ENCODE peak calls at places on chromosome 1, in five cellular contexts. One of them, this sample, is unnamed. For H3K36me3, the result is how much of the 10 kb centered on the place peaks cover.

GRCh38 chr1:177927021-177927596 is 42.7 kb downstream of the SEC16B start:
- DNase-seq in small intestine: no peak
- DNase-seq in H7: no peak
- DNase-seq in tibial artery: no peak
- DNase-seq in breast epithelium: no peak
- DNase-seq in this sample: no peak

GRCh38 chr1:107817909-107818308 is 147.1 kb downstream of the VAV3 start:
- DNase-seq in small intestine: no peak
- DNase-seq in tibial artery: no peak
- DNase-seq in H7: no peak
- DNase-seq in breast epithelium: no peak
- DNase-seq in this sample: no peak

GRCh38 chr1:220680085-220680687 is 10.0 kb upstream of the C1orf115 start:
- DNase-seq in small intestine: peak
- DNase-seq in breast epithelium: no peak
- DNase-seq in tibial artery: no peak
- DNase-seq in H7: peak
- DNase-seq in this sample: no peak

GRCh38 chr1:212179394-212180076 is 105.7 kb upstream of the PPP2R5A start:
- DNase-seq in breast epithelium: no peak
- DNase-seq in small intestine: no peak
- DNase-seq in tibial artery: no peak
- DNase-seq in H7: no peak
- DNase-seq in this sample: no peak

GRCh38 chr1:181981821-181982220 is 79.7 kb downstream of the ZNF648 start:
- DNase-seq in tibial artery: no peak
- DNase-seq in H7: no peak
- DNase-seq in breast epithelium: no peak
- DNase-seq in small intestine: no peak
- DNase-seq in this sample: no peak

GRCh38 chr1:179549368-179549700 is 26.4 kb downstream of the NPHS2 start:
- DNase-seq in breast epithelium: no peak
- DNase-seq in tibial artery: no peak
- DNase-seq in H7: no peak
- DNase-seq in small intestine: no peak
- DNase-seq in this sample: no peak

GRCh38 chr1:25568090-25568833 is 24.9 kb downstream of the LDLRAP1 start:
- DNase-seq in small intestine: no peak
- DNase-seq in H7: peak
- DNase-seq in tibial artery: peak
- DNase-seq in breast epithelium: peak
- DNase-seq in this sample: no peak

GRCh38 chr1:109963864-109964263 is 20.7 kb upstream of the AHCYL1 start:
- DNase-seq in breast epithelium: no peak
- DNase-seq in small intestine: no peak
- DNase-seq in tibial artery: no peak
- DNase-seq in H7: no peak
- DNase-seq in this sample: no peak

GRCh38 chr1:174836543-174836942 is 163.2 kb upstream of the CACYBP start:
- DNase-seq in H7: no peak
- DNase-seq in small intestine: no peak
- DNase-seq in breast epithelium: no peak
- DNase-seq in tibial artery: no peak
- DNase-seq in this sample: no peak

GRCh38 chr1:101183388-101183699 is 53.5 kb upstream of the S1PR1 start:
- DNase-seq in breast epithelium: no peak
- DNase-seq in H7: no peak
- DNase-seq in tibial artery: no peak
- DNase-seq in small intestine: no peak
- DNase-seq in this sample: no peak

GRCh38 chr1:202411421-202411820 is 62.9 kb downstream of the PPP1R12B start:
- DNase-seq in H7: no peak
- DNase-seq in tibial artery: no peak
- DNase-seq in breast epithelium: no peak
- DNase-seq in small intestine: no peak
- DNase-seq in this sample: no peak

GRCh38 chr1:245807954-245808719 is 653.4 kb downstream of the KIF26B start:
- DNase-seq in H7: no peak
- DNase-seq in small intestine: peak
- DNase-seq in breast epithelium: no peak
- DNase-seq in tibial artery: no peak
- DNase-seq in this sample: no peak

GRCh38 chr1:59366352-59366751 is 69.5 kb downstream of the FGGY start:
- DNase-seq in breast epithelium: no peak
- DNase-seq in small intestine: no peak
- DNase-seq in H7: no peak
- DNase-seq in tibial artery: no peak
- DNase-seq in this sample: no peak

GRCh38 chr1:108816049-108816882 is 40.6 kb downstream of the AKNAD1 start:
- DNase-seq in small intestine: peak
- DNase-seq in H7: peak
- DNase-seq in breast epithelium: peak
- DNase-seq in tibial artery: peak
- DNase-seq in this sample: no peak

GRCh38 chr1:81920245-81920740 is 119.6 kb downstream of the ADGRL2 start:
- DNase-seq in H7: peak
- DNase-seq in breast epithelium: no peak
- DNase-seq in small intestine: no peak
- DNase-seq in tibial artery: peak
- DNase-seq in this sample: no peak

GRCh38 chr1:207007352-207008033 is 25.1 kb downstream of the C1orf116 start:
- DNase-seq in H7: no peak
- DNase-seq in tibial artery: no peak
- DNase-seq in small intestine: peak
- DNase-seq in breast epithelium: no peak
- DNase-seq in this sample: no peak

GRCh38 chr1:94550396-94550795 is 8.8 kb upstream of the F3 start:
- DNase-seq in small intestine: no peak
- DNase-seq in tibial artery: no peak
- DNase-seq in breast epithelium: no peak
- DNase-seq in H7: no peak
- DNase-seq in this sample: peak

GRCh38 chr1:24022611-24023359 is 42.7 kb upstream of the SRSF10 start:
- DNase-seq in tibial artery: no peak
- DNase-seq in H7: no peak
- DNase-seq in small intestine: peak
- DNase-seq in breast epithelium: no peak
- DNase-seq in this sample: no peak

GRCh38 chr1:235935506-235936224 is 69.0 kb upstream of the LYST start:
- DNase-seq in small intestine: no peak
- DNase-seq in H7: no peak
- DNase-seq in breast epithelium: no peak
- DNase-seq in tibial artery: no peak
- DNase-seq in this sample: no peak

GRCh38 chr1:63662846-63663245 is 69.6 kb downstream of the PGM1 start:
- DNase-seq in H7: peak
- DNase-seq in tibial artery: no peak
- DNase-seq in small intestine: no peak
- DNase-seq in breast epithelium: no peak
- DNase-seq in this sample: no peak

GRCh38 chr1:40532844-40533424 is 1.5 kb downstream of the ZNF684 start:
- DNase-seq in tibial artery: no peak
- DNase-seq in H7: peak
- DNase-seq in breast epithelium: no peak
- DNase-seq in small intestine: peak
- DNase-seq in this sample: no peak

GRCh38 chr1:17622823-17623222 is 83.3 kb downstream of the ARHGEF10L start:
- DNase-seq in tibial artery: no peak
- DNase-seq in breast epithelium: no peak
- DNase-seq in H7: no peak
- DNase-seq in small intestine: no peak
- DNase-seq in this sample: no peak

GRCh38 chr1:86765073-86765472 is 60.7 kb downstream of the SH3GLB1 start:
- DNase-seq in tibial artery: no peak
- DNase-seq in small intestine: no peak
- DNase-seq in breast epithelium: no peak
- DNase-seq in H7: no peak
- DNase-seq in this sample: no peak

GRCh38 chr1:93056649-93057048 is 22.4 kb upstream of the MTF2 start:
- DNase-seq in H7: no peak
- DNase-seq in breast epithelium: no peak
- DNase-seq in small intestine: no peak
- DNase-seq in tibial artery: no peak
- DNase-seq in this sample: no peak

GRCh38 chr1:41623736-41624135 is 139.3 kb upstream of the EDN2 start:
- DNase-seq in H7: no peak
- DNase-seq in tibial artery: peak
- DNase-seq in breast epithelium: no peak
- DNase-seq in small intestine: no peak
- DNase-seq in this sample: peak

GRCh38 chr1:149884433-149885363 is 14.7 kb upstream of the BOLA1 start:
- DNase-seq in H7: no peak
- DNase-seq in small intestine: peak
- DNase-seq in tibial artery: no peak
- DNase-seq in breast epithelium: no peak
- DNase-seq in this sample: no peak

GRCh38 chr1:65097081-65097480 is 50.9 kb upstream of the AK4 start:
- DNase-seq in tibial artery: no peak
- DNase-seq in small intestine: no peak
- DNase-seq in H7: no peak
- DNase-seq in breast epithelium: no peak
- DNase-seq in this sample: no peak

GRCh38 chr1:77797991-77798390 is 18.5 kb downstream of the MIGA1 start:
- DNase-seq in tibial artery: no peak
- DNase-seq in breast epithelium: no peak
- DNase-seq in H7: no peak
- DNase-seq in small intestine: no peak
- DNase-seq in this sample: no peak

GRCh38 chr1:55071477-55071876 is 32.1 kb downstream of the PCSK9 start:
- DNase-seq in H7: peak
- DNase-seq in breast epithelium: no peak
- DNase-seq in tibial artery: no peak
- DNase-seq in small intestine: peak
- DNase-seq in this sample: no peak

GRCh38 chr1:6040859-6041415 is 4.8 kb upstream of the KCNAB2 start:
- DNase-seq in tibial artery: no peak
- DNase-seq in H7: no peak
- DNase-seq in small intestine: no peak
- DNase-seq in breast epithelium: no peak
- DNase-seq in this sample: no peak
- H3K36me3 ChIP-seq in tibial artery: under half
- H3K36me3 ChIP-seq in H7: under half
- H3K36me3 ChIP-seq in small intestine: under half
- H3K36me3 ChIP-seq in breast epithelium: under half
- H3K36me3 ChIP-seq in this sample: under half

DNA sequence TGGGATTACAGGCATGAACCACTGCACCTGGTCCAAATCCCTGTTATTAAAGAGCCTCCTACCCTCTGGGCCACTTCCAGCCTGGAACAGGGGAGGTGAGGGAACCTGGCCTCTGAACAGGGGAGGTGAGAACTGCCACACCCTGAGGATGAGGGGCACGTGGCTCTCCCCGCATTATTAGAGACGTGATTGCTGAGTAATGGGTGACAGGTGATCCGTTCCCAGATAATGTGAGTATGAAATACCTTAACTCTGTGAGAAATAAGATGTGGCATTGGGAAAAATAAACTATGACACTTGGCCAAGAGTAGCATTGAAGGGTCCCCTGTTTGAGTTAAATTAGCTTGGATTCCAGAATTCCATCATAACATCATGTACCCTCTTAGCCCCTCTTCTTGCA is 13.6 kb upstream of the SLC25A34 start:
- DNase-seq in small intestine: no peak
- DNase-seq in H7: no peak
- DNase-seq in breast epithelium: no peak
- DNase-seq in tibial artery: no peak
- DNase-seq in this sample: no peak
- H3K36me3 ChIP-seq in small intestine: under half
- H3K36me3 ChIP-seq in H7: under half
- H3K36me3 ChIP-seq in breast epithelium: under half
- H3K36me3 ChIP-seq in tibial artery: half or more
- H3K36me3 ChIP-seq in this sample: half or more

DNA sequence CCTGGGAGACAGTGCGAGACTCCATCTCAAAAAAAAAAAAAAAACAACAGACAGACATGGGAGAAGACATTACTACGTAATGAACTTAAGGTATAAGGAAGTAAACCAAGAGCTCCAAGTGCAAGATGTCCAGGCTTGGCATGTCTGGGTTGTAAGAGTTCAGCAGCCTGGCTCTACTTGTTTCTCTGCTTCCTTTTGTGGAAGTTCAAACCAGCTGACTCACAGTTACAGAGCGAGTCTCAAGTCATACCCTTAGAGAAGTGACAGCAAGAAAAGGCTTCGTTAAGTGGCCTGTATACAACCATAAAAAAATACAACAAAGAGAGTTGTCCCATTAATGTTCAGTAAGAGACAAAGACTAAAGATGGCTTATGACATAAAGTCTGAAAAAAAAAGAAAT is 1.3 kb downstream of the RIT1 start:
- DNase-seq in breast epithelium: no peak
- DNase-seq in small intestine: peak
- DNase-seq in tibial artery: no peak
- DNase-seq in H7: no peak
- DNase-seq in this sample: no peak
- H3K36me3 ChIP-seq in breast epithelium: under half
- H3K36me3 ChIP-seq in small intestine: under half
- H3K36me3 ChIP-seq in tibial artery: half or more
- H3K36me3 ChIP-seq in H7: under half
- H3K36me3 ChIP-seq in this sample: half or more

GRCh38 chr1:162327144-162327790 is 49.4 kb downstream of the SPATA46 start:
- DNase-seq in tibial artery: no peak
- DNase-seq in breast epithelium: no peak
- DNase-seq in small intestine: no peak
- DNase-seq in H7: no peak
- DNase-seq in this sample: no peak

GRCh38 chr1:162326559-162326958 is 50.1 kb downstream of the SPATA46 start:
- DNase-seq in H7: no peak
- DNase-seq in small intestine: no peak
- DNase-seq in tibial artery: no peak
- DNase-seq in breast epithelium: no peak
- DNase-seq in this sample: no peak

GRCh38 chr1:162328507-162328906 is 48.1 kb downstream of the SPATA46 start:
- DNase-seq in tibial artery: no peak
- DNase-seq in small intestine: no peak
- DNase-seq in breast epithelium: no peak
- DNase-seq in H7: no peak
- DNase-seq in this sample: no peak

GRCh38 chr1:162324391-162324790 is 52.3 kb downstream of the SPATA46 start:
- DNase-seq in small intestine: no peak
- DNase-seq in breast epithelium: no peak
- DNase-seq in tibial artery: no peak
- DNase-seq in H7: no peak
- DNase-seq in this sample: no peak

DNA sequence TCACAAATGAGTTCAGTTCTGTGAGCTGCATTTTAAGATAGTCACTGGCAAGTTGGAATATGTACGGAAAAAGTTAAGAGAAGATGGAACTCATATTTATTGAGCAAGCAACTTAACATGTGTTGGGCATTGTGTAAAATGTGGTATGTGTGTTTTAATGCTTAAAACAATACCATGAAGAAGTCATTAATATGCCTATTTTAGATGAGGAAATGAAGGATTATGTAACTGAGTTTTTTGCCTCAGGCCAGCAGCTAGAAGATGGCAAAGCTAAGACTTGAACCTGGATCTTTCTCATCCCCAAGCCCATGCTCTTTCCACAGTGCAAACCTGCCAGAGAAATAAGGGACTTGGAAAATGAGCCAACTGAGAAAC is 48.9 kb downstream of the SPATA46 start:
- DNase-seq in small intestine: no peak
- DNase-seq in breast epithelium: no peak
- DNase-seq in tibial artery: no peak
- DNase-seq in H7: no peak
- DNase-seq in this sample: no peak
- H3K36me3 ChIP-seq in small intestine: under half
- H3K36me3 ChIP-seq in breast epithelium: under half
- H3K36me3 ChIP-seq in tibial artery: under half
- H3K36me3 ChIP-seq in H7: under half
- H3K36me3 ChIP-seq in this sample: under half